ENCODE peak calls at places on chromosomes 6 and 20, in nine cellular contexts. One of them, this sample, is unnamed. For H3K79me2, the result is how much of the 10 kb centered on the place peaks cover.

GRCh38 chr6:36973647-36974046 is 12.3 kb downstream of the MTCH1 start:
- DNase-seq in HCT116: no peak
- DNase-seq in GM23248: no peak
- DNase-seq in fibroblast of lung: no peak
- DNase-seq in mammary epithelial cell: no peak
- DNase-seq in K562: no peak
- DNase-seq in astrocyte: no peak
- DNase-seq in PC-9: no peak
- DNase-seq in H9: no peak
- DNase-seq in this sample: no peak

GRCh38 chr20:32282461-32282860 is 5.0 kb downstream of the KIF3B start:
- DNase-seq in HCT116: no peak
- DNase-seq in GM23248: no peak
- DNase-seq in fibroblast of lung: no peak
- DNase-seq in mammary epithelial cell: no peak
- DNase-seq in K562: no peak
- DNase-seq in astrocyte: no peak
- DNase-seq in PC-9: no peak
- DNase-seq in H9: no peak
- DNase-seq in this sample: no peak

GRCh38 chr20:8172191-8172590 is 40.1 kb downstream of the PLCB1 start:
- DNase-seq in HCT116: no peak
- DNase-seq in GM23248: no peak
- DNase-seq in fibroblast of lung: no peak
- DNase-seq in mammary epithelial cell: no peak
- DNase-seq in K562: no peak
- DNase-seq in astrocyte: no peak
- DNase-seq in PC-9: no peak
- DNase-seq in H9: no peak
- DNase-seq in this sample: no peak

GRCh38 chr6:15461127-15461944 is 201.5 kb downstream of the DTNBP1 start:
- DNase-seq in HCT116: no peak
- DNase-seq in GM23248: no peak
- DNase-seq in fibroblast of lung: no peak
- DNase-seq in mammary epithelial cell: no peak
- DNase-seq in K562: no peak
- DNase-seq in astrocyte: no peak
- DNase-seq in PC-9: no peak
- DNase-seq in H9: no peak
- DNase-seq in this sample: no peak

GRCh38 chr6:107539409-107539808 is 49.5 kb downstream of the SOBP start:
- DNase-seq in HCT116: no peak
- DNase-seq in GM23248: no peak
- DNase-seq in fibroblast of lung: peak
- DNase-seq in mammary epithelial cell: no peak
- DNase-seq in K562: no peak
- DNase-seq in astrocyte: peak
- DNase-seq in PC-9: no peak
- DNase-seq in H9: no peak
- DNase-seq in this sample: no peak

GRCh38 chr6:170267688-170268087 is 23.2 kb downstream of the DLL1 start:
- DNase-seq in HCT116: no peak
- DNase-seq in GM23248: no peak
- DNase-seq in fibroblast of lung: no peak
- DNase-seq in mammary epithelial cell: no peak
- DNase-seq in K562: no peak
- DNase-seq in astrocyte: no peak
- DNase-seq in PC-9: no peak
- DNase-seq in H9: no peak
- DNase-seq in this sample: no peak

GRCh38 chr20:15638781-15639180 is 934.5 kb downstream of the KIF16B start:
- DNase-seq in HCT116: no peak
- DNase-seq in GM23248: peak
- DNase-seq in fibroblast of lung: no peak
- DNase-seq in mammary epithelial cell: no peak
- DNase-seq in K562: no peak
- DNase-seq in astrocyte: no peak
- DNase-seq in PC-9: no peak
- DNase-seq in H9: no peak
- DNase-seq in this sample: peak

GRCh38 chr6:170485159-170485558 is 67.9 kb downstream of the PSMB1 start:
- DNase-seq in HCT116: no peak
- DNase-seq in GM23248: peak
- DNase-seq in fibroblast of lung: no peak
- DNase-seq in mammary epithelial cell: no peak
- DNase-seq in K562: no peak
- DNase-seq in astrocyte: no peak
- DNase-seq in PC-9: no peak
- DNase-seq in H9: no peak
- DNase-seq in this sample: no peak

GRCh38 chr6:73632346-73632745 is 21.4 kb downstream of the SLC17A5 start:
- DNase-seq in HCT116: no peak
- DNase-seq in GM23248: no peak
- DNase-seq in fibroblast of lung: no peak
- DNase-seq in mammary epithelial cell: no peak
- DNase-seq in K562: no peak
- DNase-seq in astrocyte: no peak
- DNase-seq in PC-9: no peak
- DNase-seq in H9: no peak
- DNase-seq in this sample: no peak

GRCh38 chr6:34359438-34360158 is 32.9 kb downstream of the NUDT3 start:
- DNase-seq in HCT116: no peak
- DNase-seq in GM23248: peak
- DNase-seq in fibroblast of lung: no peak
- DNase-seq in mammary epithelial cell: peak
- DNase-seq in K562: no peak
- DNase-seq in astrocyte: peak
- DNase-seq in PC-9: no peak
- DNase-seq in H9: no peak
- DNase-seq in this sample: no peak

GRCh38 chr6:1735239-1735803 is 125.6 kb downstream of the FOXC1 start:
- DNase-seq in HCT116: no peak
- DNase-seq in GM23248: no peak
- DNase-seq in fibroblast of lung: no peak
- DNase-seq in mammary epithelial cell: no peak
- DNase-seq in K562: no peak
- DNase-seq in astrocyte: no peak
- DNase-seq in PC-9: no peak
- DNase-seq in H9: no peak
- DNase-seq in this sample: no peak

GRCh38 chr6:19312291-19312978 is 524.7 kb upstream of the ID4 start:
- DNase-seq in HCT116: no peak
- DNase-seq in GM23248: no peak
- DNase-seq in fibroblast of lung: no peak
- DNase-seq in mammary epithelial cell: no peak
- DNase-seq in K562: no peak
- DNase-seq in astrocyte: no peak
- DNase-seq in PC-9: no peak
- DNase-seq in H9: peak
- DNase-seq in this sample: peak

GRCh38 chr6:17473554-17473953 is 80.2 kb downstream of the CAP2 start:
- DNase-seq in HCT116: no peak
- DNase-seq in GM23248: no peak
- DNase-seq in fibroblast of lung: no peak
- DNase-seq in mammary epithelial cell: no peak
- DNase-seq in K562: no peak
- DNase-seq in astrocyte: no peak
- DNase-seq in PC-9: no peak
- DNase-seq in H9: no peak
- DNase-seq in this sample: no peak

GRCh38 chr6:109944448-109944847 is 33.7 kb upstream of the GPR6 start:
- DNase-seq in HCT116: peak
- DNase-seq in GM23248: no peak
- DNase-seq in fibroblast of lung: no peak
- DNase-seq in mammary epithelial cell: peak
- DNase-seq in K562: no peak
- DNase-seq in astrocyte: no peak
- DNase-seq in PC-9: peak
- DNase-seq in H9: peak
- DNase-seq in this sample: no peak

GRCh38 chr20:17732907-17733521 is 33.2 kb downstream of the BANF2 start:
- DNase-seq in HCT116: no peak
- DNase-seq in GM23248: no peak
- DNase-seq in fibroblast of lung: no peak
- DNase-seq in mammary epithelial cell: no peak
- DNase-seq in K562: no peak
- DNase-seq in astrocyte: no peak
- DNase-seq in PC-9: no peak
- DNase-seq in H9: no peak
- DNase-seq in this sample: no peak

GRCh38 chr20:4233520-4233919 is 218.2 kb upstream of the RNF24 start:
- DNase-seq in HCT116: no peak
- DNase-seq in GM23248: no peak
- DNase-seq in fibroblast of lung: no peak
- DNase-seq in mammary epithelial cell: no peak
- DNase-seq in K562: peak
- DNase-seq in astrocyte: no peak
- DNase-seq in PC-9: no peak
- DNase-seq in H9: no peak
- DNase-seq in this sample: no peak

GRCh38 chr6:167797079-167797870 is 29.4 kb upstream of the AFDN start:
- DNase-seq in HCT116: no peak
- DNase-seq in GM23248: no peak
- DNase-seq in fibroblast of lung: no peak
- DNase-seq in mammary epithelial cell: no peak
- DNase-seq in K562: no peak
- DNase-seq in astrocyte: no peak
- DNase-seq in PC-9: peak
- DNase-seq in H9: no peak
- DNase-seq in this sample: no peak

DNA sequence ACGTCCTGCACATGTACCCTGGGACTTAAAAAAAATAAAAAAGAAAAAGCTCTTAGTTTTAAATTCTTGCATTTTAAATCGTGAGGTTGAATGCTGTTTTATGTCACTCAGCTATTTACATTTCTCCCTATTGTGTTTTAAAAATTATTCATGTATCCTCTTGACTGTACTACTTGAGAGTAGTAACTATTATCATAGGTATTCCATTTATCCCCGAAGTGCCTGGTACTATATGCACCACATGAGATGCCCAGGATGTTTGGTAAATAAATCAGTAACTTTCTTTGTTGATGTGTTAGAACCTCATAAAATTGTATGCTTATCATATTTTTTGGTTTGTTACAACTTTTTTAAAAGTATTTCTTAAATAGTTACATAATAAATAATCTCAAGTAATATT is 18.4 kb downstream of the MAP3K4 start:
- DNase-seq in HCT116: no peak
- DNase-seq in GM23248: no peak
- DNase-seq in fibroblast of lung: no peak
- DNase-seq in mammary epithelial cell: no peak
- DNase-seq in K562: no peak
- DNase-seq in astrocyte: peak
- DNase-seq in PC-9: no peak
- DNase-seq in H9: no peak
- DNase-seq in this sample: no peak
- H3K79me2 ChIP-seq in HCT116: half or more
- H3K79me2 ChIP-seq in GM23248: half or more
- H3K79me2 ChIP-seq in fibroblast of lung: under half
- H3K79me2 ChIP-seq in mammary epithelial cell: half or more
- H3K79me2 ChIP-seq in K562: half or more
- H3K79me2 ChIP-seq in astrocyte: half or more
- H3K79me2 ChIP-seq in PC-9: under half
- H3K79me2 ChIP-seq in H9: under half
- H3K79me2 ChIP-seq in this sample: half or more

DNA sequence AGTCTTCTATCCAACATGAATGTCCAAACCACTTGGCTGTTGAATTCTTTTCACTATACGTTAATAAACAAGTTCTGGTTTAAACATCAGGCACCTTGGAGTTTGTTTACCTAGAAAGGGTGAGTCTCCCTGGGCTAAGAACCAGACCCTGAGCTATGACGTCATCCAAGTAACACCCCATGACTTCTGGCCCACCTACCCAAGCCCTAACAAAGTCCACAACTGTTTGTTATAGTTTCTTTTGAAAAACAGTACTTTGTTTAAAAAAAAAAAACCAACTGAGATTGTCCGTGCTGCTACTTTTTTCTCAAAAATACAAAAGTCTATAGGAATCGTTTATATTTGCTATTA is 146.9 kb upstream of the BEND6 start:
- DNase-seq in HCT116: no peak
- DNase-seq in GM23248: no peak
- DNase-seq in fibroblast of lung: peak
- DNase-seq in mammary epithelial cell: no peak
- DNase-seq in K562: no peak
- DNase-seq in astrocyte: no peak
- DNase-seq in PC-9: peak
- DNase-seq in H9: no peak
- DNase-seq in this sample: no peak
- H3K4me2 ChIP-seq in HCT116: no peak
- H3K4me2 ChIP-seq in GM23248: peak
- H3K4me2 ChIP-seq in fibroblast of lung: no peak
- H3K4me2 ChIP-seq in mammary epithelial cell: no peak
- H3K4me2 ChIP-seq in K562: no peak
- H3K4me2 ChIP-seq in astrocyte: no peak
- H3K4me2 ChIP-seq in PC-9: peak
- H3K4me2 ChIP-seq in H9: no peak
- H3K4me2 ChIP-seq in this sample: no peak

GRCh38 chr6:56655996-56656395 is 13.3 kb upstream of the DST start:
- DNase-seq in HCT116: no peak
- DNase-seq in GM23248: no peak
- DNase-seq in fibroblast of lung: no peak
- DNase-seq in mammary epithelial cell: no peak
- DNase-seq in K562: peak
- DNase-seq in astrocyte: no peak
- DNase-seq in PC-9: no peak
- DNase-seq in H9: no peak
- DNase-seq in this sample: no peak
- H3K79me2 ChIP-seq in HCT116: under half
- H3K79me2 ChIP-seq in GM23248: half or more
- H3K79me2 ChIP-seq in fibroblast of lung: under half
- H3K79me2 ChIP-seq in mammary epithelial cell: under half
- H3K79me2 ChIP-seq in K562: under half
- H3K79me2 ChIP-seq in astrocyte: under half
- H3K79me2 ChIP-seq in PC-9: under half
- H3K79me2 ChIP-seq in H9: under half
- H3K79me2 ChIP-seq in this sample: under half

DNA sequence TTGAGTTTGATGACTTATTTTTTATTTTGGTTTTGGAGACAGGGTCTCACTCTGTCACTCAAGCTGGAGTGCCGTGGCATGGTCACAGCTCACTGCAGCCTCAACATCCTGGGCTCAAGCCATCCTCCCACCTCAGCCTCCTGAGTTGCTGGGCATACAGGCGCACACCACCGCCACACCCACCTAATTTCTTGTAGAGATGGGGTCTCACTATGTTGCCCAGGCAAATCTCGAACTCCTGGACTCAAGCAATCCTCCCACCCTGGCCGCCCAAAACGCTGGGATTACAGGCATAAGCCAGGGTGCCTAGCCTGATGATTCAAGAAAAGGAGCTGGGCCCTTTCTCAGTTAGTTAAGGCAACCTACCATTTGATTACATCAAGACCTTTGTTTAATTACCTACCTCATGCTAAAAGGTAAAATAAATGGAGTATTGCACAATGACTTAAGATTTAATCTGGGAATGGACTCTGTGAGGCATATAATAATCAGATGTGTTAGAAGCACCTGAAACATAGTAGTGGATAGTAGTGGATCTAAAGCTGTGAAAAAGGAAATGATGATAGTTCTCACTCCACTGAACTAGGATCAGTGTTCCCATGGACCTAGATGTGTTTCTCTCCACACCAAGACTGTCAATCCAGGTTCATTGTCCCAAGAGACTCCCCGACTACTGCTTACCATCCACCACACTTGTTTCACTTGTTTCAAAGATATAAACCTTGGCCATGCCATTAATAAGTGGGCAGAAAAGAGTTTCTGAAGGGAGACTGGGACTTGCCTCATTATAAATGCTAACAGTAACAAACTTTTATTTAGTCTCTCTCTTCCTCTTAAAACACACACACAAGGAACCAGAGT is 2.1 kb downstream of the TNFRSF21 start:
- DNase-seq in HCT116: no peak
- DNase-seq in GM23248: no peak
- DNase-seq in fibroblast of lung: no peak
- DNase-seq in mammary epithelial cell: no peak
- DNase-seq in K562: no peak
- DNase-seq in astrocyte: no peak
- DNase-seq in PC-9: no peak
- DNase-seq in H9: no peak
- DNase-seq in this sample: no peak
- H3K4me2 ChIP-seq in HCT116: peak
- H3K4me2 ChIP-seq in GM23248: no peak
- H3K4me2 ChIP-seq in fibroblast of lung: no peak
- H3K4me2 ChIP-seq in mammary epithelial cell: peak
- H3K4me2 ChIP-seq in K562: no peak
- H3K4me2 ChIP-seq in astrocyte: peak
- H3K4me2 ChIP-seq in PC-9: peak
- H3K4me2 ChIP-seq in H9: peak
- H3K4me2 ChIP-seq in this sample: peak